ENCODE peak calls at places on chromosomes 6 and 20, in six cellular contexts. J is neural progenitor cell, T is GM23248, K is PC-3, F is PC-9, N is GM23338. W is an unnamed sample. For H3F3A, the result is how much of the 10 kb centered on the place peaks cover.

GRCh38 chr6:128848169-128848935 is 34.6 kb upstream of the LAMA2 start:
- DNase-seq in J (peak), T (no peak), K (no peak), F (no peak), N (peak), W (no peak)

GRCh38 chr6:87241304-87241703 is 81.1 kb upstream of the SMIM8 start:
- DNase-seq in J (no peak), T (peak), K (no peak), F (no peak), N (peak), W (no peak)

GRCh38 chr20:33569290-33570094 is 79.6 kb downstream of the CBFA2T2 start:
- DNase-seq in J (peak), T (no peak), K (no peak), F (no peak), N (peak), W (no peak)

GRCh38 chr20:31718952-31719643 is 3.6 kb downstream of the BCL2L1 start:
- DNase-seq in J (no peak), T (no peak), K (peak), F (peak), N (peak), W (peak)

GRCh38 chr6:45784250-45784649 is 231.4 kb downstream of the CLIC5 start:
- DNase-seq in J (no peak), T (no peak), K (no peak), F (no peak), N (no peak), W (no peak)

GRCh38 chr6:291148-291696 is 1.1 kb upstream of the DUSP22 start:
- DNase-seq in J (no peak), T (peak), K (peak), F (no peak), N (no peak), W (peak)

GRCh38 chr6:67345946-67346345 is 1289.1 kb upstream of the ADGRB3 start:
- DNase-seq in J (no peak), T (no peak), K (no peak), F (no peak), N (no peak), W (no peak)

GRCh38 chr6:125835221-125835744 is 44.5 kb downstream of the NCOA7 start:
- DNase-seq in J (no peak), T (peak), K (no peak), F (no peak), N (no peak), W (no peak)

GRCh38 chr6:99364026-99364425 is 14.6 kb upstream of the FAXC start:
- DNase-seq in J (no peak), T (no peak), K (no peak), F (no peak), N (no peak), W (no peak)

GRCh38 chr6:136788069-136788902 is 4.0 kb downstream of the MAP3K5 start:
- DNase-seq in J (no peak), T (peak), K (peak), F (no peak), N (no peak), W (no peak)

GRCh38 chr20:45085867-45086266 is 15.1 kb downstream of the KCNS1 start:
- DNase-seq in J (no peak), T (no peak), K (no peak), F (no peak), N (peak), W (no peak)

GRCh38 chr20:46651091-46651962 is at the start of gene SLC13A3:
- DNase-seq in J (peak), T (peak), K (no peak), F (no peak), N (peak), W (no peak)

GRCh38 chr6:155883741-155884140 is 428.1 kb upstream of the NOX3 start:
- DNase-seq in J (no peak), T (peak), K (no peak), F (no peak), N (no peak), W (no peak)

GRCh38 chr6:16174368-16175078 is 45.6 kb downstream of the MYLIP start:
- DNase-seq in J (peak), T (no peak), K (no peak), F (no peak), N (no peak), W (no peak)

GRCh38 chr20:60258255-60258863 is 300.1 kb downstream of the CDH26 start:
- DNase-seq in J (no peak), T (no peak), K (no peak), F (no peak), N (no peak), W (no peak)

GRCh38 chr6:90231308-90231707 is 65.3 kb downstream of the BACH2 start:
- DNase-seq in J (no peak), T (no peak), K (no peak), F (no peak), N (no peak), W (no peak)

GRCh38 chr6:90226257-90226656 is 70.4 kb downstream of the BACH2 start:
- DNase-seq in J (no peak), T (peak), K (no peak), F (no peak), N (no peak), W (no peak)

GRCh38 chr6:90227165-90227564 is 69.5 kb downstream of the BACH2 start:
- DNase-seq in J (peak), T (no peak), K (no peak), F (no peak), N (no peak), W (no peak)

GRCh38 chr6:90230547-90231240 is 65.9 kb downstream of the BACH2 start:
- DNase-seq in J (no peak), T (no peak), K (no peak), F (no peak), N (peak), W (no peak)

DNA sequence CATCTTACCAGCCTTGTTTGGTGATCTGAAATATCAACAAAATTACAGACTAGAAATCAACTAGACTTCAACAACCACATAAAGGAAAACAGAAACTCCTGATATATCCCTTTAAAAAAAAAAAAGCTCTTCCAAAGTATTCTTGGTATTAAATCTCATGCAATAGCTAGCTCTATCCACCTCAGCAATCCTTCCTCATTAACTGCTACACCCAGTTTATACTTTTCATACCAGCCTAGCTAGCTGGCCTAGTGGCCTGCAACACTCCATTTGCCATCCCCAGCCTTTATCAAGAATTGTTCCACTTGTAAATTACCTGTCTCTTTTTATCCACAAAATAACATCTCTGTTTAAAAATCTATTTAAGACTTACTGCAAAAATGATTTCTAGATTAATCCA is 69.0 kb downstream of the BACH2 start:
- DNase-seq in J (no peak), T (peak), K (no peak), F (no peak), N (no peak), W (no peak)
- H3F3A ChIP-seq in J (under half), T (under half), K (under half), F (under half), N (under half), W (under half)

GRCh38 chr6:167093922-167094432 is 28.9 kb upstream of the CCR6 start:
- DNase-seq in J (no peak), T (peak), K (no peak), F (no peak), N (no peak), W (peak)
- H3F3A ChIP-seq in J (under half), T (under half), K (under half), F (under half), N (under half), W (under half)

GRCh38 chr6:157364705-157365104 is 16.3 kb upstream of the ZDHHC14 start:
- DNase-seq in J (no peak), T (peak), K (no peak), F (no peak), N (no peak), W (no peak)
- H3F3A ChIP-seq in J (under half), T (under half), K (under half), F (under half), N (under half), W (under half)

DNA sequence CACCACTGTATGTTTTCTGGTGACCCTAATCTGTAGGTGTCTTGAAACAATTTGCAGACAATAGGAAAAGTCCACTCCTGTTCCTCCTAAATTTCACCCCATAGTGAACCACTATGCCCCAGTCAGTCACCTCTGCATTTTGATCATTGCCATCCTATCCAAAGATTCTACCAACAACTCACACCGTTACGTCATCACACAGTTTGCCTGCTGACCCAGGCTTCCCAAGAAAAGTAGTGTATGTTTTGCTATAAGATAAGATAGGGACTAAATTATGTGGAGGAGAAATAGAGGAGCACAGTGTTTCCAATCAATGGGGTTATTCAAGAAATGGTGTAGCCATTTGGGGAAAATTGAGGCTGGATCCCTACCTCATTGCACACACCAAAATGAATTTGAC is 58.8 kb downstream of the GNAS start:
- DNase-seq in J (no peak), T (no peak), K (no peak), F (no peak), N (no peak), W (no peak)
- H3F3A ChIP-seq in J (half or more), T (under half), K (under half), F (half or more), N (under half), W (half or more)

GRCh38 chr20:53789913-53790675 is 196.5 kb upstream of the ZNF217 start:
- DNase-seq in J (no peak), T (peak), K (no peak), F (no peak), N (no peak), W (no peak)
- H3F3A ChIP-seq in J (under half), T (under half), K (under half), F (half or more), N (under half), W (under half)

GRCh38 chr6:119277047-119277446 is 72.5 kb downstream of the MAN1A1 start:
- DNase-seq in J (no peak), T (no peak), K (no peak), F (no peak), N (no peak), W (no peak)

GRCh38 chr6:119276211-119276610 is 73.3 kb downstream of the MAN1A1 start:
- DNase-seq in J (no peak), T (peak), K (no peak), F (no peak), N (no peak), W (no peak)

GRCh38 chr6:119270545-119270944 is 79.0 kb downstream of the MAN1A1 start:
- DNase-seq in J (no peak), T (no peak), K (no peak), F (no peak), N (no peak), W (no peak)

GRCh38 chr6:119273287-119273686 is 76.3 kb downstream of the MAN1A1 start:
- DNase-seq in J (no peak), T (no peak), K (no peak), F (no peak), N (no peak), W (no peak)

DNA sequence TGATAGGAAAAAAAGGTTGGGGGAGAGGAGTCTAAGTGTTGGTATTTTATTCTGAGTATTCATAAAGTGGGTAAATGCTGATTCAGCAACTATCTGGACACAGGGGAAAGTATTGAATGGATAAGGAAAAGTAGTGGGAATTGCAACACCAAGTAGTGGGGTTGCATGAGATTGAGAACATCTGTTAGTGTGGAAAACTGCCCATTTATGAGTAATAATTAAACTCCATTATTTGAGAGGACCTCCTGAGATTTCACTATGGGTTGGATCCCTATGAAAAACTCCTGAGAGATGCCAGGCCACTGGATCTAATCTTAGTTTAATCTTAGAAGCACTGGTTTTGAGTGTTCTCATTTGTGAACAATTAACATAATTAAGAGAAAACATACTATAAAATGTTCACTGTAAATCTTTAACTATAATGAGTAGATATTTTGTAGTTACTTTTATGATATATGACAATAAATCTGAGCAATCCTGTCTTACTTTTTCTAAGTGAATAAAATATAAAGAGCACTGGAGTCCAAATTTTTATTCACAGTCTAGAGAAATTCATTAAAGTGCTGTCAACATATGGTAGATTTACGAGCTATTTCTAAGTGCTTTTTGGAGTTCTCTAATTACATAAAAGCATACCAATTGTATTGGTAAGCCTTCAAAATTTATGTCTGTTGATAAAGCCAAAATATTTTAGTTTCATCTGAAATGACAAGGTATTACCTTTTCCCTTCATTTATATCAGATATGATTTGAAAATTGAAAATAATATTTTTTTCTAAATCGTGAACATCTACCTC is 75.6 kb downstream of the MAN1A1 start:
- DNase-seq in J (no peak), T (peak), K (no peak), F (no peak), N (no peak), W (no peak)
- H3F3A ChIP-seq in J (under half), T (under half), K (under half), F (under half), N (under half), W (under half)

DNA sequence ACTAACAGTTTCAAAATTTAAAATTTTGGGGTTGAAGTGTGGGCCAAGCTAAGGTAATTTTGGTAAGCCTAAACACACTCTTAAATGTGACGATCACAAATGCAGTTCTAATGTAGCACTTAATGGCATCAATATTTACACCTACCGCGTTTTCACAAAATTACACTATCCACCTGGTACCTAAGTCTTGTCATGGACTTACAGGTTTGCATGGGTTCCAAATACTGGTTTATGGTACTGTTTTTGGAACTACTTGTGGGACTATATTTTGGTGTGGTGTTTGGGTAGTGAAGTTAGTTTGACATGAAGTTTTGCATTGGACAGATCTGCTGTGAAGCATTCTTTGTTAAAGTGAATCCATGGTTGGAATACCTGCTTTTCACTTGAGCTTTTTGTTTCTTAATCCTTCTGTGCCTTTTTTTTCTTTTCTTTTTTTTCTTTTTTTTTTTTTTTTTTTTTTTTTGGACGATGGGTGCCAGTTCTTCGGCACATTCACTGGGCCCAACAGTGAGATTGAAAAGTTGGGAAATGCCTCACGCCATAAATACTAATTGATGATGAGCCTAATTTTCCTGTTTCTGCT is 6.5 kb downstream of the SRSF3 start:
- DNase-seq in J (no peak), T (no peak), K (no peak), F (no peak), N (no peak), W (no peak)
- H3F3A ChIP-seq in J (half or more), T (half or more), K (under half), F (half or more), N (half or more), W (half or more)